ENCODE peak calls at places on chromosomes 12 and 14, in six cellular contexts. One of them, this sample, is unnamed.

GRCh38 chr14:68576496-68577244 is 216.2 kb downstream of the ZFP36L1 start:
- DNase-seq in BE2C: no peak
- DNase-seq in lower lobe of right lung: no peak
- DNase-seq in AG04450: no peak
- DNase-seq in fibroblast of mammary gland: peak
- DNase-seq in HepG2: peak
- DNase-seq in this sample: no peak

GRCh38 chr12:81253360-81253759 is 175.5 kb downstream of the ACSS3 start:
- DNase-seq in BE2C: no peak
- DNase-seq in lower lobe of right lung: no peak
- DNase-seq in AG04450: no peak
- DNase-seq in fibroblast of mammary gland: no peak
- DNase-seq in HepG2: no peak
- DNase-seq in this sample: no peak

GRCh38 chr12:101474711-101475386 is at the start of gene SPIC:
- DNase-seq in BE2C: no peak
- DNase-seq in lower lobe of right lung: no peak
- DNase-seq in AG04450: no peak
- DNase-seq in fibroblast of mammary gland: no peak
- DNase-seq in HepG2: no peak
- DNase-seq in this sample: no peak

GRCh38 chr14:22251090-22251489 is 337.9 kb downstream of the DAD1 start:
- DNase-seq in BE2C: no peak
- DNase-seq in lower lobe of right lung: no peak
- DNase-seq in AG04450: no peak
- DNase-seq in fibroblast of mammary gland: peak
- DNase-seq in HepG2: no peak
- DNase-seq in this sample: no peak

GRCh38 chr14:44846232-44846824 is 115.4 kb downstream of the KLHL28 start:
- DNase-seq in BE2C: peak
- DNase-seq in lower lobe of right lung: no peak
- DNase-seq in AG04450: peak
- DNase-seq in fibroblast of mammary gland: peak
- DNase-seq in HepG2: peak
- DNase-seq in this sample: no peak

GRCh38 chr12:117603316-117604113 is 242.1 kb upstream of the NOS1 start:
- DNase-seq in BE2C: no peak
- DNase-seq in lower lobe of right lung: no peak
- DNase-seq in AG04450: no peak
- DNase-seq in fibroblast of mammary gland: no peak
- DNase-seq in HepG2: no peak
- DNase-seq in this sample: no peak

GRCh38 chr14:51846631-51847488 is 13.6 kb upstream of the GNG2 start:
- DNase-seq in BE2C: no peak
- DNase-seq in lower lobe of right lung: peak
- DNase-seq in AG04450: no peak
- DNase-seq in fibroblast of mammary gland: no peak
- DNase-seq in HepG2: no peak
- DNase-seq in this sample: no peak

GRCh38 chr14:46951103-46951502 is 299.5 kb upstream of the RPL10L start:
- DNase-seq in BE2C: no peak
- DNase-seq in lower lobe of right lung: no peak
- DNase-seq in AG04450: no peak
- DNase-seq in fibroblast of mammary gland: no peak
- DNase-seq in HepG2: no peak
- DNase-seq in this sample: no peak

GRCh38 chr12:4526923-4527546 is 11.7 kb upstream of the RAD51AP1 start:
- DNase-seq in BE2C: no peak
- DNase-seq in lower lobe of right lung: no peak
- DNase-seq in AG04450: no peak
- DNase-seq in fibroblast of mammary gland: peak
- DNase-seq in HepG2: peak
- DNase-seq in this sample: no peak

GRCh38 chr14:38116895-38117294 is 90.8 kb upstream of the SSTR1 start:
- DNase-seq in BE2C: no peak
- DNase-seq in lower lobe of right lung: no peak
- DNase-seq in AG04450: no peak
- DNase-seq in fibroblast of mammary gland: no peak
- DNase-seq in HepG2: no peak
- DNase-seq in this sample: no peak

GRCh38 chr14:57823015-57823660 is 42.8 kb downstream of the SLC35F4 start:
- DNase-seq in BE2C: no peak
- DNase-seq in lower lobe of right lung: no peak
- DNase-seq in AG04450: no peak
- DNase-seq in fibroblast of mammary gland: no peak
- DNase-seq in HepG2: no peak
- DNase-seq in this sample: no peak

GRCh38 chr14:54568821-54569591 is 2.1 kb downstream of the SAMD4A start:
- DNase-seq in BE2C: no peak
- DNase-seq in lower lobe of right lung: no peak
- DNase-seq in AG04450: no peak
- DNase-seq in fibroblast of mammary gland: peak
- DNase-seq in HepG2: peak
- DNase-seq in this sample: no peak

GRCh38 chr12:46855760-46856159 is 30.0 kb upstream of the SLC38A4 start:
- DNase-seq in BE2C: no peak
- DNase-seq in lower lobe of right lung: no peak
- DNase-seq in AG04450: no peak
- DNase-seq in fibroblast of mammary gland: no peak
- DNase-seq in HepG2: no peak
- DNase-seq in this sample: no peak

GRCh38 chr12:72264548-72265175 is 7.5 kb upstream of the TRHDE start:
- DNase-seq in BE2C: no peak
- DNase-seq in lower lobe of right lung: no peak
- DNase-seq in AG04450: no peak
- DNase-seq in fibroblast of mammary gland: peak
- DNase-seq in HepG2: peak
- DNase-seq in this sample: no peak
- TF ChIP-seq CTCF in BE2C: peak
- TF ChIP-seq CTCF in lower lobe of right lung: peak
- TF ChIP-seq CTCF in AG04450: peak
- TF ChIP-seq CTCF in fibroblast of mammary gland: peak
- TF ChIP-seq CTCF in HepG2: peak
- TF ChIP-seq CTCF in this sample: peak

DNA sequence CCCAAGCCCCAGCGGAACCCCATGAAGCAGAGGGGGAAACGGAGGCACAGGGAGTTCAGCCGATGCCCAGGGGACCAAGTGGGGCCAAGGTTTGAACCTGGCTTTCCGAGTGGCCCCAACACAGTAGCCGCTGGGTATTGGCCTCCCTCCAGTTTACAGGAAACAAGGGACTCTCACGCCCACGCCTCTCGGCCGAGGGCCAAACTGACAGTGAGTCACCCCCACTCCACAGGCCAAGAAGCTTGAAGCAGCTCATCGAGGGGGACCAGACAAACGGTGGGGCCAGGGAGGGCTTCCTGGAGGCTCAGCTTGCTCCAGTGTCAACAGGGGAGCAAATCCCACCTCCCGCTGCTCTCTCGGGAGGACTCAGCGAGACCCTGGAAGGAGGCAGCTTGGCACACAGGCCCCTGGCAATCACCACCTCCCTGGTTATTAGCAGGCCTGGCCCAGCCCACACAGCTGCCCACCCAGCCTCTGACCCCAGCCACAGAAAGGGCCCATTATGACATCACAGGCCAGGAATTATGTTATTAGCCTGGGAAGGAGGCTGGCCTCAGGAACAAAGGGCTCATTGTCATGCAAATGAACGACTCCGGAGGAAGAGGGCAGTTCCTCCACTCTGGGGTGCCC is 54.6 kb downstream of the NCOR2 start:
- DNase-seq in BE2C: peak
- DNase-seq in lower lobe of right lung: peak
- DNase-seq in AG04450: peak
- DNase-seq in fibroblast of mammary gland: peak
- DNase-seq in HepG2: peak
- DNase-seq in this sample: peak
- H3K4me3 ChIP-seq in BE2C: no peak
- H3K4me3 ChIP-seq in lower lobe of right lung: no peak
- H3K4me3 ChIP-seq in AG04450: no peak
- H3K4me3 ChIP-seq in fibroblast of mammary gland: no peak
- H3K4me3 ChIP-seq in HepG2: no peak
- H3K4me3 ChIP-seq in this sample: peak

DNA sequence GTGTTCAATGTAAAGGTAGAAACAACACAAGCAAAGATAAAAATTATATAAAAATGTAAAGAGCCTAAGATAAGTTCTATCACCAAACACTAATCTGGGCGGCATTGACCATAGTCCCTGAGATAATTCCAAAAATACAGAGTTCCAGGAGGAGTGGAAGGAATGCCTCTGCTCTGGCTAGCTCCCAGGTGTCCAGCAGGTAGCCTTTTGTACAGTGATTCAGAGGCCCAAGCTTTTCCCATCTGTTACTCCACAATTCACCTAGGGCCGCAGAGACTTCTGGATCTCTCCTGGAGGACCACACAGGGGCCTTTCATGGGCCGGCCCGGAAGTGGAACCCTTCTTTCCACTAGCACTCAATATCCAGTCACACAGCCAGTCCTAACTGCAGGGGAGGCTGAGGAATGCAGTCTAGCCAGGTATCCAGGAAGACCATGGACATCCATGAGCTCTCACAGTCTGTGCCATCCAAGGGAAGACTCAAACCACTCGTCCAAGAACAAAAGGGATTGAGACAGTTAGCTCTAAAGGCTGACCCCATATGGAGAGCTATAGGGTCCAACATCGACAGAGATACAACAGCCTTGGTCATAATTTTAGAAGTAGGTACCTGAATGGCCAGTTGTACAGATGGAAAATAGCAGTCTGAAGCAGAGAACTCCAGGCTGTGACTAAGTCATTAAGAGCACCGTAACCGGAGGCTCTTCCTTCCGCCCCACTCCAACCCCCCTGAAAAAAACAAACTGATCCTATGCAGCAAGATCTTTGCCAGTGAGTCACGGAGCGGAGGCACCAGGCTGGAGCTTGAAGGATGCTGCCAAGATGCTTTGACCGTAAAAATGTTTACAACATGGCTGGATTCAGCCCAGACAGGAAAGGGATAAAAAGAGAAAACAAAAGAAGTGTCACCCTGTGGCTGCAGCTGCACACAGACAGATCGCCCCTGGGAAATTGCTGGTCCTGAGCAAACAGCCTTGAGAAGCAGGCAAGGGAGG is 204.8 kb downstream of the NUAK1 start:
- DNase-seq in BE2C: no peak
- DNase-seq in lower lobe of right lung: no peak
- DNase-seq in AG04450: peak
- DNase-seq in fibroblast of mammary gland: peak
- DNase-seq in HepG2: no peak
- DNase-seq in this sample: peak
- TF ChIP-seq CTCF in BE2C: no peak
- TF ChIP-seq CTCF in lower lobe of right lung: no peak
- TF ChIP-seq CTCF in AG04450: no peak
- TF ChIP-seq CTCF in fibroblast of mammary gland: no peak
- TF ChIP-seq CTCF in HepG2: no peak
- TF ChIP-seq CTCF in this sample: no peak

GRCh38 chr14:100566586-100566985 is 20.6 kb downstream of the BEGAIN start:
- DNase-seq in BE2C: no peak
- DNase-seq in lower lobe of right lung: no peak
- DNase-seq in AG04450: no peak
- DNase-seq in fibroblast of mammary gland: no peak
- DNase-seq in HepG2: no peak
- DNase-seq in this sample: no peak

GRCh38 chr14:100568998-100569733 is 18.1 kb downstream of the BEGAIN start:
- DNase-seq in BE2C: no peak
- DNase-seq in lower lobe of right lung: no peak
- DNase-seq in AG04450: no peak
- DNase-seq in fibroblast of mammary gland: no peak
- DNase-seq in HepG2: no peak
- DNase-seq in this sample: no peak

GRCh38 chr14:100568164-100568997 is 18.8 kb downstream of the BEGAIN start:
- DNase-seq in BE2C: no peak
- DNase-seq in lower lobe of right lung: no peak
- DNase-seq in AG04450: no peak
- DNase-seq in fibroblast of mammary gland: no peak
- DNase-seq in HepG2: no peak
- DNase-seq in this sample: no peak

GRCh38 chr14:100567009-100567876 is 20.0 kb downstream of the BEGAIN start:
- DNase-seq in BE2C: peak
- DNase-seq in lower lobe of right lung: no peak
- DNase-seq in AG04450: no peak
- DNase-seq in fibroblast of mammary gland: no peak
- DNase-seq in HepG2: no peak
- DNase-seq in this sample: no peak

DNA sequence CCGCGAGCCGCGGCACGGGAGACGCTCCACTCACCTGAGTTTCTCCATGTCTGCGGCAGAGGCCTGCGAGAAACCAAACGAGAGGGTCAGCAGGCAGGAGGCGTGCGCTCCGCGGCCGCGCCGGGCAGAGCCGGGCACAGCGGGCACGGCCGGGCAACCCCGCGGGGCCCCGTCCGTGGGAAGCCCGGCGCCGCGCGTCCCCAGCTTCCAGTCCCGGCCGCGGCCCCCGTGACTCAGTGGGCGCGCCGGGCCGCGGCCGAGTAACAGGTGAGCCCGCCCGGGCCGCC is 19.4 kb downstream of the BEGAIN start:
- DNase-seq in BE2C: no peak
- DNase-seq in lower lobe of right lung: no peak
- DNase-seq in AG04450: no peak
- DNase-seq in fibroblast of mammary gland: no peak
- DNase-seq in HepG2: no peak
- DNase-seq in this sample: no peak
- H3K4me3 ChIP-seq in BE2C: peak
- H3K4me3 ChIP-seq in lower lobe of right lung: peak
- H3K4me3 ChIP-seq in AG04450: no peak
- H3K4me3 ChIP-seq in fibroblast of mammary gland: no peak
- H3K4me3 ChIP-seq in HepG2: no peak
- H3K4me3 ChIP-seq in this sample: no peak

DNA sequence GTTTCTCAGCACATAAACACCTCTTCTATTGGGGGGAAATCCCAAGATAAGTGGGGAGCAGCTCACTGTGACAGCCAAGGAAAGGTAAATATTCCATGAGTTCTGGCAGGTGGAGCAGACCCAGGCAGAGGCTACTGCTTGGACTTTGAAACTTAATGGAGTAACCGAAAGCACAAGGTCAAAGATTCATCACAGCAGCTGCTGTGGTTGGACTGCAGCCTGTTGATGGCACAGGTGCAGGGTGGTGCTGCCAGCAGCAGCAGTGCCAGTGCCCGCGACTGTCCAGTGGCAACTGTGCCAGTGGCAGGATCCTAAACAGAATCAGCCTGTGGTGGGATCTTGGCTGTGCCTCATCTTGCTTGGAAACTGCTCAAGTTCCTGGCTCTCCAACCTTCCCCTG is 81.4 kb upstream of the ARID2 start:
- DNase-seq in BE2C: no peak
- DNase-seq in lower lobe of right lung: no peak
- DNase-seq in AG04450: no peak
- DNase-seq in fibroblast of mammary gland: no peak
- DNase-seq in HepG2: peak
- DNase-seq in this sample: no peak
- TF ChIP-seq CTCF in BE2C: no peak
- TF ChIP-seq CTCF in lower lobe of right lung: no peak
- TF ChIP-seq CTCF in AG04450: no peak
- TF ChIP-seq CTCF in fibroblast of mammary gland: no peak
- TF ChIP-seq CTCF in HepG2: no peak
- TF ChIP-seq CTCF in this sample: no peak